ENCODE peak calls at places on chromosome 4, in five cellular contexts. One of them, this sample, is unnamed.

GRCh38 chr4:156775803-156776202 is 195.8 kb downstream of the PDGFC start:
- DNase-seq in H1: no peak
- DNase-seq in GM12878: no peak
- DNase-seq in SK-N-SH: no peak
- DNase-seq in HCT116: no peak
- DNase-seq in this sample: no peak

GRCh38 chr4:179110356-179110755 is 1668.1 kb upstream of the AGA start:
- DNase-seq in HCT116: no peak
- DNase-seq in SK-N-SH: no peak
- DNase-seq in H1: no peak
- DNase-seq in GM12878: no peak
- DNase-seq in this sample: no peak

GRCh38 chr4:73729534-73730165 is 10.7 kb upstream of the CXCL8 start:
- DNase-seq in HCT116: peak; percentile 54
- DNase-seq in SK-N-SH: peak; percentile 28
- DNase-seq in H1: no peak
- DNase-seq in GM12878: no peak
- DNase-seq in this sample: peak; percentile 17

GRCh38 chr4:72951628-72952027 is 117.9 kb downstream of the COX18 start:
- DNase-seq in SK-N-SH: no peak
- DNase-seq in H1: no peak
- DNase-seq in HCT116: no peak
- DNase-seq in GM12878: no peak
- DNase-seq in this sample: no peak

GRCh38 chr4:74410741-74411140 is 34.2 kb upstream of the AREG start:
- DNase-seq in H1: no peak
- DNase-seq in HCT116: no peak
- DNase-seq in SK-N-SH: no peak
- DNase-seq in GM12878: no peak
- DNase-seq in this sample: no peak

GRCh38 chr4:153204247-153205027 is at the start of gene TRIM2:
- DNase-seq in H1: peak; percentile 72
- DNase-seq in SK-N-SH: no peak
- DNase-seq in GM12878: no peak
- DNase-seq in HCT116: peak; percentile 86
- DNase-seq in this sample: no peak

GRCh38 chr4:134787315-134787714 is 585.7 kb upstream of the PABPC4L start:
- DNase-seq in HCT116: no peak
- DNase-seq in H1: no peak
- DNase-seq in GM12878: no peak
- DNase-seq in SK-N-SH: no peak
- DNase-seq in this sample: no peak

GRCh38 chr4:40523581-40523980 is 106.1 kb downstream of the RBM47 start:
- DNase-seq in HCT116: no peak
- DNase-seq in H1: no peak
- DNase-seq in SK-N-SH: no peak
- DNase-seq in GM12878: no peak
- DNase-seq in this sample: no peak

GRCh38 chr4:161767116-161767515 is 396.7 kb downstream of the FSTL5 start:
- DNase-seq in GM12878: no peak
- DNase-seq in SK-N-SH: no peak
- DNase-seq in HCT116: no peak
- DNase-seq in H1: no peak
- DNase-seq in this sample: no peak

GRCh38 chr4:80186666-80187065 is 10.6 kb upstream of the PRDM8 start:
- DNase-seq in H1: no peak
- DNase-seq in GM12878: no peak
- DNase-seq in SK-N-SH: no peak
- DNase-seq in HCT116: no peak
- DNase-seq in this sample: no peak

GRCh38 chr4:186249785-186250739 is 15.9 kb upstream of the F11 start:
- DNase-seq in H1: no peak
- DNase-seq in GM12878: no peak
- DNase-seq in SK-N-SH: no peak
- DNase-seq in HCT116: no peak
- DNase-seq in this sample: no peak

GRCh38 chr4:100557306-100557705 is 39.5 kb upstream of the EMCN start:
- DNase-seq in GM12878: no peak
- DNase-seq in SK-N-SH: no peak
- DNase-seq in H1: no peak
- DNase-seq in HCT116: no peak
- DNase-seq in this sample: no peak

GRCh38 chr4:74161676-74162450 is 3.9 kb downstream of the MTHFD2L start:
- DNase-seq in H1: no peak
- DNase-seq in GM12878: no peak
- DNase-seq in SK-N-SH: no peak
- DNase-seq in HCT116: no peak
- DNase-seq in this sample: no peak

GRCh38 chr4:168716411-168717129 is 219.7 kb downstream of the PALLD start:
- DNase-seq in HCT116: no peak
- DNase-seq in H1: no peak
- DNase-seq in GM12878: no peak
- DNase-seq in SK-N-SH: no peak
- DNase-seq in this sample: no peak

GRCh38 chr4:4254179-4254578 is 6.2 kb upstream of the TMEM128 start:
- DNase-seq in HCT116: no peak
- DNase-seq in SK-N-SH: no peak
- DNase-seq in GM12878: no peak
- DNase-seq in H1: no peak
- DNase-seq in this sample: no peak

GRCh38 chr4:109434007-109434792 is 585 bp downstream of the SEC24B start:
- DNase-seq in HCT116: no peak
- DNase-seq in H1: peak; percentile 56
- DNase-seq in GM12878: no peak
- DNase-seq in SK-N-SH: peak; percentile 64
- DNase-seq in this sample: peak; percentile 9

GRCh38 chr4:98446499-98447375 is 185.6 kb downstream of the RAP1GDS1 start:
- DNase-seq in H1: no peak
- DNase-seq in SK-N-SH: no peak
- DNase-seq in GM12878: peak; percentile 61
- DNase-seq in HCT116: no peak
- DNase-seq in this sample: no peak

GRCh38 chr4:106358899-106359298 is 9.7 kb downstream of the GIMD1 start:
- DNase-seq in HCT116: no peak
- DNase-seq in SK-N-SH: no peak
- DNase-seq in GM12878: no peak
- DNase-seq in H1: no peak
- DNase-seq in this sample: no peak

GRCh38 chr4:142909908-142910307 is 63.8 kb upstream of the INPP4B start:
- DNase-seq in SK-N-SH: no peak
- DNase-seq in HCT116: no peak
- DNase-seq in GM12878: no peak
- DNase-seq in H1: no peak
- DNase-seq in this sample: no peak

GRCh38 chr4:188869581-188869980 is 730.3 kb downstream of the TRIML1 start:
- DNase-seq in H1: no peak
- DNase-seq in SK-N-SH: no peak
- DNase-seq in HCT116: no peak
- DNase-seq in GM12878: no peak
- DNase-seq in this sample: no peak

GRCh38 chr4:119314356-119314755 is 7.6 kb downstream of the FABP2 start:
- DNase-seq in SK-N-SH: no peak
- DNase-seq in HCT116: no peak
- DNase-seq in H1: no peak
- DNase-seq in GM12878: no peak
- DNase-seq in this sample: peak; percentile 71

GRCh38 chr4:52823478-52824092 is 38.5 kb upstream of the RASL11B start:
- DNase-seq in H1: no peak
- DNase-seq in GM12878: no peak
- DNase-seq in HCT116: peak; percentile 54
- DNase-seq in SK-N-SH: no peak
- DNase-seq in this sample: no peak

GRCh38 chr4:14096406-14096965 is 469.0 kb upstream of the BOD1L1 start:
- DNase-seq in H1: no peak
- DNase-seq in GM12878: no peak
- DNase-seq in HCT116: no peak
- DNase-seq in SK-N-SH: no peak
- DNase-seq in this sample: no peak

GRCh38 chr4:163048447-163048846 is 118.2 kb downstream of the NAF1 start:
- DNase-seq in SK-N-SH: peak; percentile 24
- DNase-seq in H1: no peak
- DNase-seq in GM12878: no peak
- DNase-seq in HCT116: peak; percentile 34
- DNase-seq in this sample: peak; percentile 57

GRCh38 chr4:142331132-142331531 is 515.0 kb downstream of the INPP4B start:
- DNase-seq in H1: no peak
- DNase-seq in HCT116: no peak
- DNase-seq in GM12878: no peak
- DNase-seq in SK-N-SH: no peak
- DNase-seq in this sample: no peak

GRCh38 chr4:130359537-130359936 is 1263.6 kb downstream of the C4orf33 start:
- DNase-seq in HCT116: peak; percentile 6
- DNase-seq in H1: no peak
- DNase-seq in GM12878: no peak
- DNase-seq in SK-N-SH: peak; percentile 16
- DNase-seq in this sample: peak; percentile 23

GRCh38 chr4:174084542-174084941 is 198.9 kb downstream of the FBXO8 start:
- DNase-seq in SK-N-SH: no peak
- DNase-seq in GM12878: no peak
- DNase-seq in H1: no peak
- DNase-seq in HCT116: no peak
- DNase-seq in this sample: no peak

GRCh38 chr4:71009796-71010588 is 16.5 kb downstream of the DCK start:
- DNase-seq in H1: no peak
- DNase-seq in GM12878: no peak
- DNase-seq in SK-N-SH: peak; percentile 49
- DNase-seq in HCT116: peak; percentile 39
- DNase-seq in this sample: peak; percentile 24

GRCh38 chr4:89109841-89110540 is 1.3 kb upstream of the TIGD2 start:
- DNase-seq in HCT116: no peak
- DNase-seq in SK-N-SH: peak; percentile 24
- DNase-seq in H1: no peak
- DNase-seq in GM12878: no peak
- DNase-seq in this sample: no peak
- TF ChIP-seq JUND in HCT116: no peak
- TF ChIP-seq JUND in SK-N-SH: no peak
- TF ChIP-seq JUND in H1: no peak
- TF ChIP-seq JUND in GM12878: no peak
- TF ChIP-seq JUND in this sample: no peak

DNA sequence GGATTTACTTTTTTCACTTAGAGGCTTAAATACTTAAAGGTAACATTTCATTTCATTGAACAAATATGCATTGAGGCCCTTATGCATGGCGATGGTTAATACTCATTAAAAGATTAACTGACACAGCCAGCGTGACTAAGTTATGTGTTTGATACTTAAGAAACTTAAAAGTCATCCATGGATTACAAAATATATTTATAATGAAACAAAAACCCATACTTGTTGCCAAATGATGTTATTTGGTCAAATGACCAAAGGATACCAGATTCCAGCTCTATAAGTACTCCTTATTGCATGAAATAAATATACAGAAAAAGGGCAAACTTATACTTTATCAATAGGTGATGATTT is 26.7 kb downstream of the ZNF330 start:
- DNase-seq in HCT116: no peak
- DNase-seq in GM12878: no peak
- DNase-seq in H1: no peak
- DNase-seq in SK-N-SH: no peak
- DNase-seq in this sample: no peak
- TF ChIP-seq JUND in HCT116: no peak
- TF ChIP-seq JUND in GM12878: no peak
- TF ChIP-seq JUND in H1: no peak
- TF ChIP-seq JUND in SK-N-SH: no peak
- TF ChIP-seq JUND in this sample: no peak

DNA sequence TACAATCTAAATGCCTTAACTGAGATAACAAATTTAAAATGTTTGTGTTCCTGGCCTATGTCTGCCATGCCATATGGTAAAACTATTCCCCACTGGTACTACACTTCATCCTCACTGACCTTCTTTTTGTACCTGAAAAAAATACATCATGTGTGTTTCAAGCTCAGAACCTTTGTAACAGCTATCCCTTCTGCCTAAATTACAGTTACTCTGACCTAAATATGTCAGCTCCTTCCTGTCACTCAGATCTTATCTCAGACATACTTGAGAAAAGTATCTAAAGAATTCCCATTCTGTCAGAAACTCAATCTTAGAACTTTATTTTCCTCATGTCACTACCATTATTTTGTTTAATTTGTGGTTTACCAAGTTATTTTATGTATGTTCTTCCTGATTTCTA is 456.6 kb upstream of the NDST3 start:
- DNase-seq in HCT116: no peak
- DNase-seq in GM12878: no peak
- DNase-seq in SK-N-SH: no peak
- DNase-seq in H1: no peak
- DNase-seq in this sample: peak; percentile 46
- TF ChIP-seq JUND in HCT116: no peak
- TF ChIP-seq JUND in GM12878: no peak
- TF ChIP-seq JUND in SK-N-SH: no peak
- TF ChIP-seq JUND in H1: no peak
- TF ChIP-seq JUND in this sample: no peak

GRCh38 chr4:54988655-54989054 is 136.7 kb downstream of the KDR start:
- DNase-seq in SK-N-SH: no peak
- DNase-seq in HCT116: no peak
- DNase-seq in GM12878: no peak
- DNase-seq in H1: no peak
- DNase-seq in this sample: no peak
- TF ChIP-seq JUND in SK-N-SH: no peak
- TF ChIP-seq JUND in HCT116: no peak
- TF ChIP-seq JUND in GM12878: no peak
- TF ChIP-seq JUND in H1: no peak
- TF ChIP-seq JUND in this sample: no peak

GRCh38 chr4:1205641-1206298 is 33.4 kb upstream of the SPON2 start:
- DNase-seq in GM12878: no peak
- DNase-seq in SK-N-SH: no peak
- DNase-seq in HCT116: no peak
- DNase-seq in H1: no peak
- DNase-seq in this sample: no peak
- TF ChIP-seq JUND in GM12878: no peak
- TF ChIP-seq JUND in SK-N-SH: no peak
- TF ChIP-seq JUND in HCT116: no peak
- TF ChIP-seq JUND in H1: no peak
- TF ChIP-seq JUND in this sample: no peak